ENCODE peak calls at places on chromosomes 13 and 19, in nine cellular contexts. S is stimulated activated CD8-positive, alpha-beta memory T cell treated with anti-CD3 and anti-CD28 coated beads, Interleukin-4, amount 100 ng/mL, for 4 hours; P is foreskin fibroblast; J is OCI-M1; N is naive thymus-derived CD8-positive, alpha-beta T cell; W is T47D; X is naive B cell; B is mammary epithelial cell; R is adrenal gland. V is an unnamed sample.

GRCh38 chr19:17294051-17294891 is 9.0 kb downstream of the ABHD8 start:
- DNase-seq in S (no peak), P (no peak), J (peak), N (peak), W (peak), X (no peak), B (no peak), R (peak), V (no peak)

GRCh38 chr13:20721454-20722357 is 18.2 kb downstream of the IL17D start:
- DNase-seq in S (no peak), P (peak), J (peak), N (peak), W (no peak), X (peak), B (peak), R (peak), V (no peak)

GRCh38 chr19:46603752-46604241 is 2.7 kb downstream of the CALM3 start:
- DNase-seq in S (no peak), P (no peak), J (no peak), N (no peak), W (no peak), X (no peak), B (no peak), R (peak), V (no peak)

GRCh38 chr13:79571147-79571546 is 90.2 kb downstream of the NDFIP2 start:
- DNase-seq in S (no peak), P (no peak), J (no peak), N (no peak), W (no peak), X (no peak), B (no peak), R (no peak), V (no peak)

GRCh38 chr13:94332360-94333040 is 147.0 kb downstream of the DCT start:
- DNase-seq in S (no peak), P (no peak), J (no peak), N (no peak), W (no peak), X (no peak), B (no peak), R (no peak), V (no peak)

GRCh38 chr13:30713133-30713532 is 22.2 kb upstream of the ALOX5AP start:
- DNase-seq in S (no peak), P (no peak), J (peak), N (no peak), W (no peak), X (no peak), B (no peak), R (peak), V (no peak)

GRCh38 chr19:49019242-49019932 is 2.5 kb upstream of the LHB start:
- DNase-seq in S (peak), P (peak), J (peak), N (peak), W (peak), X (peak), B (peak), R (peak), V (no peak)

GRCh38 chr13:48730971-48731658 is 77.4 kb downstream of the CYSLTR2 start:
- DNase-seq in S (no peak), P (peak), J (no peak), N (no peak), W (peak), X (no peak), B (peak), R (peak), V (no peak)

GRCh38 chr19:29651622-29652394 is 13.5 kb upstream of the PLEKHF1 start:
- DNase-seq in S (no peak), P (no peak), J (no peak), N (no peak), W (no peak), X (no peak), B (no peak), R (no peak), V (no peak)

GRCh38 chr13:97506511-97506910 is 72.5 kb downstream of the RAP2A start:
- DNase-seq in S (no peak), P (peak), J (peak), N (no peak), W (no peak), X (no peak), B (no peak), R (peak), V (no peak)

GRCh38 chr13:111202745-111203144 is 87.6 kb downstream of the ARHGEF7 start:
- DNase-seq in S (no peak), P (peak), J (peak), N (peak), W (peak), X (peak), B (no peak), R (peak), V (no peak)

GRCh38 chr19:42512743-42513304 is 15.5 kb downstream of the CEACAM1 start:
- DNase-seq in S (no peak), P (no peak), J (no peak), N (no peak), W (no peak), X (no peak), B (no peak), R (no peak), V (no peak)

GRCh38 chr19:41083516-41083915 is 4.7 kb upstream of the CYP2A13 start:
- DNase-seq in S (no peak), P (no peak), J (no peak), N (no peak), W (peak), X (no peak), B (peak), R (no peak), V (no peak)

GRCh38 chr13:113342820-113343691 is 20.9 kb downstream of the GRTP1 start:
- DNase-seq in S (no peak), P (no peak), J (no peak), N (no peak), W (no peak), X (no peak), B (no peak), R (no peak), V (no peak)

GRCh38 chr13:76216729-76217128 is 580.6 kb downstream of the LMO7 start:
- DNase-seq in S (no peak), P (no peak), J (no peak), N (no peak), W (no peak), X (no peak), B (no peak), R (no peak), V (no peak)

GRCh38 chr13:19067767-19068166 is 113.9 kb downstream of the TUBA3C start:
- DNase-seq in S (no peak), P (no peak), J (no peak), N (no peak), W (no peak), X (no peak), B (no peak), R (no peak), V (no peak)

GRCh38 chr13:95209109-95209508 is 92.1 kb downstream of the ABCC4 start:
- DNase-seq in S (no peak), P (no peak), J (no peak), N (no peak), W (no peak), X (no peak), B (no peak), R (no peak), V (no peak)

GRCh38 chr13:27997904-27998522 is 9.5 kb upstream of the URAD start:
- DNase-seq in S (no peak), P (peak), J (peak), N (peak), W (peak), X (no peak), B (peak), R (peak), V (no peak)

GRCh38 chr19:4430760-4431159 is 26.8 kb downstream of the UBXN6 start:
- DNase-seq in S (no peak), P (no peak), J (no peak), N (no peak), W (no peak), X (no peak), B (no peak), R (peak), V (no peak)

GRCh38 chr19:50248826-50249225 is 45.4 kb downstream of the MYH14 start:
- DNase-seq in S (no peak), P (no peak), J (no peak), N (no peak), W (no peak), X (no peak), B (no peak), R (no peak), V (no peak)

GRCh38 chr13:108919036-108919907 is 289.9 kb downstream of the MYO16 start:
- DNase-seq in S (no peak), P (no peak), J (no peak), N (no peak), W (peak), X (no peak), B (peak), R (peak), V (no peak)

GRCh38 chr13:30906411-30906990 is 430 bp downstream of the MEDAG start:
- DNase-seq in S (no peak), P (no peak), J (no peak), N (no peak), W (no peak), X (no peak), B (no peak), R (no peak), V (no peak)

GRCh38 chr13:38577048-38577447 is 109.8 kb upstream of the FREM2 start:
- DNase-seq in S (no peak), P (no peak), J (peak), N (no peak), W (peak), X (no peak), B (no peak), R (no peak), V (no peak)

GRCh38 chr13:49444517-49445395 is 682 bp downstream of the SETDB2 start:
- DNase-seq in S (no peak), P (peak), J (peak), N (peak), W (peak), X (peak), B (peak), R (no peak), V (no peak)

GRCh38 chr19:49875801-49876421 is 1.2 kb downstream of the AKT1S1 start:
- DNase-seq in S (no peak), P (no peak), J (peak), N (no peak), W (no peak), X (peak), B (no peak), R (peak), V (no peak)

GRCh38 chr19:39188960-39189359 is 7.8 kb upstream of the NCCRP1 start:
- DNase-seq in S (no peak), P (no peak), J (no peak), N (no peak), W (no peak), X (no peak), B (no peak), R (no peak), V (no peak)

GRCh38 chr13:53197424-53197823 is 168.8 kb downstream of the OLFM4 start:
- DNase-seq in S (no peak), P (no peak), J (no peak), N (no peak), W (peak), X (no peak), B (no peak), R (no peak), V (no peak)

GRCh38 chr13:106038752-106039151 is 496.7 kb downstream of the EFNB2 start:
- DNase-seq in S (no peak), P (peak), J (no peak), N (no peak), W (no peak), X (no peak), B (peak), R (no peak), V (no peak)

GRCh38 chr19:35592226-35592625 is 6.3 kb downstream of the PMIS2 start:
- DNase-seq in S (no peak), P (peak), J (peak), N (peak), W (peak), X (no peak), B (peak), R (peak), V (no peak)

GRCh38 chr19:46634656-46635218 is 1.3 kb downstream of the GNG8 start:
- DNase-seq in S (no peak), P (no peak), J (no peak), N (no peak), W (no peak), X (peak), B (no peak), R (no peak), V (no peak)

GRCh38 chr19:46404039-46404883 is 9.1 kb downstream of the CCDC8 start:
- DNase-seq in S (no peak), P (peak), J (no peak), N (no peak), W (no peak), X (no peak), B (no peak), R (peak), V (no peak)

GRCh38 chr19:55355213-55355821 is 798 bp upstream of the COX6B2 start:
- DNase-seq in S (no peak), P (no peak), J (no peak), N (peak), W (no peak), X (no peak), B (peak), R (no peak), V (no peak)

GRCh38 chr19:39057615-39058014 is 25.3 kb upstream of the FBXO27 start:
- DNase-seq in S (no peak), P (no peak), J (no peak), N (no peak), W (no peak), X (no peak), B (no peak), R (no peak), V (no peak)

GRCh38 chr19:12965017-12965811 is 4.2 kb upstream of the DAND5 start:
- DNase-seq in S (peak), P (no peak), J (peak), N (peak), W (peak), X (peak), B (peak), R (peak), V (no peak)

GRCh38 chr19:49142866-49143335 is 12.3 kb downstream of the HRC start:
- DNase-seq in S (no peak), P (peak), J (peak), N (peak), W (peak), X (peak), B (peak), R (peak), V (no peak)

GRCh38 chr19:17860331-17860992 is 752 bp downstream of the RPL18A start:
- DNase-seq in S (no peak), P (no peak), J (no peak), N (no peak), W (no peak), X (no peak), B (no peak), R (peak), V (no peak)